ENCODE peak calls at places on chromosomes 3 and 15, in four cellular contexts. W is PC-3; C is activated naive CD8-positive, alpha-beta T cell treated with anti-CD3 and anti-CD28 coated beads, Interleukin-2, amount 50 U/mL, for 24 hours; I is fibroblast of pulmonary artery. A is an unnamed sample.

GRCh38 chr15:39623550-39623931 is 42.7 kb downstream of the THBS1 start:
- DNase-seq in I (no peak), C (peak), W (no peak), A (peak)

GRCh38 chr3:106842151-106842550 is 535.1 kb upstream of the CCDC54 start:
- DNase-seq in I (no peak), W (no peak), C (no peak), A (no peak)

GRCh38 chr3:77051927-77052542 is 12.1 kb downstream of the ROBO2 start:
- DNase-seq in I (no peak), C (no peak), W (no peak), A (no peak)

GRCh38 chr3:127734754-127735473 is 62.2 kb downstream of the ABTB1 start:
- DNase-seq in W (peak), C (no peak), I (peak), A (no peak)

GRCh38 chr15:94965593-94965992 is 734.2 kb downstream of the MCTP2 start:
- DNase-seq in I (peak), C (no peak), W (no peak), A (no peak)

GRCh38 chr3:32951410-32951811 is at the start of gene CCR4:
- DNase-seq in W (no peak), C (peak), I (peak), A (peak)

GRCh38 chr3:61877359-61877770 is 316.0 kb downstream of the PTPRG start:
- DNase-seq in I (peak), C (no peak), W (no peak), A (no peak)

GRCh38 chr3:151227438-151228290 is 24.6 kb upstream of the GPR171 start:
- DNase-seq in W (peak), C (peak), I (peak), A (peak)

GRCh38 chr3:45832691-45833090 is 9.2 kb downstream of the LZTFL1 start:
- DNase-seq in I (peak), C (no peak), W (peak), A (no peak)

GRCh38 chr15:61639491-61639890 is 410.4 kb upstream of the RORA start:
- DNase-seq in I (no peak), C (no peak), W (no peak), A (no peak)

GRCh38 chr15:101004986-101005747 is 86.0 kb downstream of the LRRK1 start:
- DNase-seq in C (no peak), I (no peak), W (no peak), A (no peak)

GRCh38 chr15:60074181-60074885 is 70.2 kb downstream of the FOXB1 start:
- DNase-seq in C (no peak), W (peak), I (peak), A (no peak)

GRCh38 chr3:107128942-107129341 is 248.3 kb upstream of the CCDC54 start:
- DNase-seq in C (no peak), I (peak), W (no peak), A (no peak)

GRCh38 chr3:88986834-88987233 is 120.6 kb upstream of the EPHA3 start:
- DNase-seq in I (peak), W (peak), C (no peak), A (no peak)

GRCh38 chr3:106036706-106037105 is 167.9 kb upstream of the CBLB start:
- DNase-seq in I (no peak), C (no peak), W (no peak), A (no peak)

GRCh38 chr15:66673410-66674322 is 28.4 kb upstream of the SMAD6 start:
- DNase-seq in W (no peak), C (peak), I (peak), A (no peak)

GRCh38 chr3:71247221-71247947 is 336.1 kb downstream of the FOXP1 start:
- DNase-seq in W (peak), I (peak), C (no peak), A (no peak)

GRCh38 chr3:182980204-182981037 is at the start of gene DCUN1D1:
- DNase-seq in C (peak), I (peak), W (peak), A (peak)

GRCh38 chr15:31867536-31868442 is 162.5 kb upstream of the CHRNA7 start:
- DNase-seq in W (peak), C (peak), I (peak), A (peak)

GRCh38 chr3:196740476-196741400 is 1.1 kb downstream of the PAK2 start:
- DNase-seq in W (peak), C (peak), I (peak), A (no peak)

GRCh38 chr15:39466428-39466827 is 114.5 kb upstream of the THBS1 start:
- DNase-seq in W (no peak), C (no peak), I (no peak), A (no peak)

GRCh38 chr3:17894434-17895060 is 152.1 kb upstream of the TBC1D5 start:
- DNase-seq in I (peak), W (peak), C (peak), A (peak)

GRCh38 chr3:29072626-29073025 is 208.2 kb upstream of the RBMS3 start:
- DNase-seq in C (no peak), I (peak), W (no peak), A (no peak)

GRCh38 chr15:78715439-78715838 is 74.4 kb upstream of the CHRNB4 start:
- DNase-seq in I (no peak), W (peak), C (no peak), A (no peak)

GRCh38 chr3:104717828-104718196 is 648.9 kb upstream of the ALCAM start:
- DNase-seq in W (no peak), C (no peak), I (peak), A (no peak)

GRCh38 chr15:40265355-40265754 is 17.5 kb downstream of the ANKRD63 start:
- DNase-seq in C (no peak), W (no peak), I (no peak), A (no peak)

GRCh38 chr15:99058421-99058870 is 46.4 kb upstream of the SYNM start:
- DNase-seq in C (no peak), W (no peak), I (no peak), A (no peak)

GRCh38 chr3:128194843-128195242 is 41.6 kb downstream of the EEFSEC start:
- DNase-seq in W (no peak), C (no peak), I (no peak), A (no peak)

GRCh38 chr3:134613006-134613520 is 37.8 kb downstream of the KY start:
- DNase-seq in C (no peak), I (no peak), W (no peak), A (no peak)

GRCh38 chr15:55993804-55994539 is 560 bp upstream of the NEDD4 start:
- DNase-seq in C (no peak), I (peak), W (peak), A (no peak)

GRCh38 chr3:59425942-59426341 is 376.1 kb upstream of the CFAP20DC start:
- DNase-seq in W (no peak), C (peak), I (no peak), A (no peak)

GRCh38 chr3:72661115-72661457 is 187.2 kb downstream of the SHQ1 start:
- DNase-seq in C (no peak), W (peak), I (peak), A (no peak)

GRCh38 chr15:35851491-35851890 is 305.5 kb upstream of the DPH6 start:
- DNase-seq in W (no peak), C (no peak), I (no peak), A (no peak)

GRCh38 chr3:149267565-149267964 is 45.9 kb upstream of the CP start:
- DNase-seq in I (no peak), W (no peak), C (no peak), A (no peak)

GRCh38 chr15:78024141-78024567 is 53.4 kb downstream of the TBC1D2B start:
- DNase-seq in C (no peak), I (peak), W (no peak), A (no peak)

GRCh38 chr3:171841620-171842000 is 1.5 kb upstream of the TMEM212 start:
- DNase-seq in W (no peak), C (no peak), I (peak), A (no peak)

GRCh38 chr3:134317106-134317947 is 56.9 kb downstream of the AMOTL2 start:
- DNase-seq in W (peak), C (no peak), I (no peak), A (no peak)

GRCh38 chr15:92780816-92781215 is 119.3 kb upstream of the CHD2 start:
- DNase-seq in W (no peak), I (no peak), C (no peak), A (no peak)

GRCh38 chr3:168925568-168925967 is 737.9 kb downstream of the MECOM start:
- DNase-seq in I (no peak), C (no peak), W (no peak), A (no peak)

GRCh38 chr3:107450254-107450653 is 72.5 kb upstream of the BBX start:
- DNase-seq in I (no peak), C (no peak), W (peak), A (no peak)

A was measured in stimulated activated naive B cell treated with anti-CD40 and anti-IgM and Interleukin-4, amounts not matched to agents 10 μg/mL and 1 μg/mL and 100 μg/mL, for 72 hours.